ENCODE peak calls at places on chromosomes 11 and 22, in four cellular contexts. J, Z, W and X are unnamed samples.

GRCh38 chr11:118441770-118442169 is 5.5 kb downstream of the KMT2A start:
- DNase-seq in J (no peak), Z (peak), W (peak), X (no peak)

GRCh38 chr22:41799486-41800347 is 762 bp upstream of the CCDC134 start:
- DNase-seq in J (no peak), Z (peak), W (peak), X (no peak)

GRCh38 chr11:65113361-65113756 is 1.7 kb downstream of the TM7SF2 start:
- DNase-seq in J (no peak), Z (no peak), W (peak), X (peak)

GRCh38 chr11:110329441-110329840 is 33.0 kb upstream of the RDX start:
- DNase-seq in J (no peak), Z (no peak), W (no peak), X (no peak)

GRCh38 chr11:60872952-60873524 is 5.7 kb downstream of the ZP1 start:
- DNase-seq in J (no peak), Z (peak), W (peak), X (no peak)

GRCh38 chr11:74680035-74680671 is 51.1 kb downstream of the CHRDL2 start:
- DNase-seq in J (no peak), Z (no peak), W (no peak), X (no peak)

GRCh38 chr11:37595845-37596244 is 997.8 kb upstream of the RAG2 start:
- DNase-seq in J (no peak), Z (no peak), W (no peak), X (peak)

GRCh38 chr11:77654770-77655434 is 17.3 kb upstream of the CLNS1A start:
- DNase-seq in J (no peak), Z (no peak), W (no peak), X (no peak)

GRCh38 chr22:50208939-50209892 is 8.4 kb downstream of the SELENOO start:
- DNase-seq in J (no peak), Z (no peak), W (no peak), X (no peak)

GRCh38 chr11:18706330-18707243 is 8.0 kb downstream of the TMEM86A start:
- DNase-seq in J (no peak), Z (no peak), W (peak), X (no peak)

GRCh38 chr11:69894126-69895047 is 75.2 kb upstream of the FGF3 start:
- DNase-seq in J (no peak), Z (no peak), W (no peak), X (peak)

GRCh38 chr11:127345819-127346459 is 345.4 kb upstream of the KIRREL3 start:
- DNase-seq in J (peak), Z (peak), W (peak), X (peak)

GRCh38 chr22:24926428-24926725 is 20.1 kb downstream of the LHFPL7 start:
- DNase-seq in J (no peak), Z (no peak), W (no peak), X (no peak)

GRCh38 chr11:37861671-37862070 is 1263.6 kb upstream of the RAG2 start:
- DNase-seq in J (no peak), Z (no peak), W (no peak), X (no peak)

GRCh38 chr22:50357756-50358155 is 14.6 kb downstream of the PPP6R2 start:
- DNase-seq in J (no peak), Z (no peak), W (no peak), X (no peak)

GRCh38 chr11:20488352-20488751 is 100.8 kb downstream of the PRMT3 start:
- DNase-seq in J (no peak), Z (no peak), W (no peak), X (no peak)

GRCh38 chr22:34150023-34150422 is 229.7 kb upstream of the LARGE1 start:
- DNase-seq in J (no peak), Z (no peak), W (no peak), X (no peak)

GRCh38 chr11:8389034-8389996 is 125.6 kb upstream of the LMO1 start:
- DNase-seq in J (no peak), Z (peak), W (no peak), X (no peak)

GRCh38 chr11:34458566-34458965 is 19.8 kb downstream of the CAT start:
- DNase-seq in J (no peak), Z (no peak), W (no peak), X (no peak)

GRCh38 chr11:73233704-73234402 is 15.8 kb downstream of the P2RY2 start:
- DNase-seq in J (no peak), Z (no peak), W (no peak), X (no peak)

GRCh38 chr11:46247664-46248063 is 29.8 kb upstream of the CREB3L1 start:
- DNase-seq in J (peak), Z (peak), W (peak), X (peak)

GRCh38 chr22:17785185-17786184 is 11.2 kb upstream of the BID start:
- DNase-seq in J (peak), Z (peak), W (peak), X (peak)

GRCh38 chr11:129613076-129613475 is 202.6 kb upstream of the TMEM45B start:
- DNase-seq in J (no peak), Z (peak), W (no peak), X (no peak)

GRCh38 chr11:76791861-76792260 is 8.7 kb downstream of the TSKU start:
- DNase-seq in J (no peak), Z (no peak), W (peak), X (peak)

GRCh38 chr11:7572001-7572712 is 58.4 kb downstream of the PPFIBP2 start:
- DNase-seq in J (no peak), Z (no peak), W (peak), X (peak)

GRCh38 chr11:101487775-101488174 is 96.0 kb downstream of the TRPC6 start:
- DNase-seq in J (no peak), Z (no peak), W (peak), X (peak)

GRCh38 chr11:19938866-19939265 is 221.4 kb downstream of the DBX1 start:
- DNase-seq in J (no peak), Z (no peak), W (no peak), X (peak)

GRCh38 chr11:103631841-103632240 is 404.6 kb upstream of the DDI1 start:
- DNase-seq in J (no peak), Z (no peak), W (peak), X (peak)

GRCh38 chr22:24768537-24769374 is 5.8 kb downstream of the PIWIL3 start:
- DNase-seq in J (peak), Z (peak), W (peak), X (peak)

GRCh38 chr11:72773291-72773690 is 20.6 kb downstream of the STARD10 start:
- DNase-seq in J (no peak), Z (no peak), W (peak), X (peak)

GRCh38 chr22:46063861-46064235 is 86.5 kb upstream of the PPARA start:
- DNase-seq in J (no peak), Z (no peak), W (peak), X (peak)

GRCh38 chr22:46064966-46065666 is 85.2 kb upstream of the PPARA start:
- DNase-seq in J (no peak), Z (no peak), W (peak), X (peak)

GRCh38 chr22:46065733-46066454 is 84.4 kb upstream of the PPARA start:
- DNase-seq in J (no peak), Z (no peak), W (peak), X (peak)

GRCh38 chr22:46062971-46063631 is 86.1 kb upstream of the WNT7B start:
- DNase-seq in J (no peak), Z (no peak), W (peak), X (no peak)

DNA sequence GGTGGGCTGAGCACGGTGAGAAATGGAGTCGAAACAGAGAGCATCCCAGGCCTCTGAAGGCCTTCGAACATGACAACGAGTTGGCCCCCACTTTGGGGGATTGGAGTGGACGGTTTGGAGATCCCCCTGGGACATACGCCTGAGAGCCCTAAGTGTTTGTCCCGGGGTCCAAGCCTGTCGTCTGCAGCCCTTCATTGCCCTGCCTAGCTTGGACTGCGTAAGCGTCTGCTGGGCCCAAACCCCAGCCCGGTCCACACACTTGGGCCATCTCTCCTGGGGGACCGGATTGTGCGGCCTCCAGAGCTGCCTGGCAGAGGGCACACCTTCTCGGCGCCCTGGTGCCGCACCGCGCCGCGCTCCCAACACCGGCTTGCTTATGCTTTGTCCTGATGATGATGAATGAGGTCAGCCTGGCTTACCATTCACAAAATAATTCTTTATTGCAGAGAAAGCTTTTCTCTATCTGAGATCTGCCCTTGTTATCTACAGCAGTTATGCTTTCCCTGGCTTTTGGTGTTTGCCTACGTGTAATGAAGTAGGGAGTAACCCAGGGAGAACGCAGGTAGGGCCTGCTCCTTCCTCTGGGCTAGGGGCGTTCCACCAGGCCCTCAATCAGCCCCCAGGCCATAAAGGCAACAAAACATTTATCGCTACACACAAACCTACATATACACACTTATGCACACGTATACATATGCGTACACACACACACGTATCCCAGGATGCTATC is 85.9 kb upstream of the PPARA start:
- DNase-seq in J (no peak), Z (no peak), W (peak), X (peak)
- H3K9ac ChIP-seq in J (no peak), Z (no peak), W (peak), X (peak)

GRCh38 chr11:130827697-130828377 is 88.4 kb downstream of the SNX19 start:
- DNase-seq in J (peak), Z (peak), W (peak), X (peak)
- TF ChIP-seq EZH2phosphoT487 in J (no peak), Z (no peak), W (no peak), X (no peak)

DNA sequence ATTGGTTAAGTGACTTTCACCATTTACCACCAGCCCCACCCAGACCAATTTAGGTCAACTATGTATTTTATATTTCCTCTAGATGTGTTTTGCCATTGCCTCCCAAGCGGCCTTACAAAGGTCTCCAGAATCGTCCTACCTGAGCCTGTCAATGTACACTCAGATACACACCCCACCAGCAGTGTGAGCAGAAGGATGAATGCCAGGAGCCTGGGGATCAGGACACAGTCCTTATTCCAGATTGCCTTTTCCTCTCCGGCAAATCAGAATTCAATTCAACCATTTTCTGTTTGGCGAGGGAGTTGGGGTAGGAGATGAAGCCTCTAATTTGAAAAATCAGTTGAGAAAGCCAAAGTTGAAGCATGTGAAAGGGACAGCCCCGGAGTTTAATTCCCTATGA is 35.4 kb upstream of the CRTAM start:
- DNase-seq in J (no peak), Z (no peak), W (peak), X (no peak)
- H3K9ac ChIP-seq in J (no peak), Z (no peak), W (peak), X (peak)

DNA sequence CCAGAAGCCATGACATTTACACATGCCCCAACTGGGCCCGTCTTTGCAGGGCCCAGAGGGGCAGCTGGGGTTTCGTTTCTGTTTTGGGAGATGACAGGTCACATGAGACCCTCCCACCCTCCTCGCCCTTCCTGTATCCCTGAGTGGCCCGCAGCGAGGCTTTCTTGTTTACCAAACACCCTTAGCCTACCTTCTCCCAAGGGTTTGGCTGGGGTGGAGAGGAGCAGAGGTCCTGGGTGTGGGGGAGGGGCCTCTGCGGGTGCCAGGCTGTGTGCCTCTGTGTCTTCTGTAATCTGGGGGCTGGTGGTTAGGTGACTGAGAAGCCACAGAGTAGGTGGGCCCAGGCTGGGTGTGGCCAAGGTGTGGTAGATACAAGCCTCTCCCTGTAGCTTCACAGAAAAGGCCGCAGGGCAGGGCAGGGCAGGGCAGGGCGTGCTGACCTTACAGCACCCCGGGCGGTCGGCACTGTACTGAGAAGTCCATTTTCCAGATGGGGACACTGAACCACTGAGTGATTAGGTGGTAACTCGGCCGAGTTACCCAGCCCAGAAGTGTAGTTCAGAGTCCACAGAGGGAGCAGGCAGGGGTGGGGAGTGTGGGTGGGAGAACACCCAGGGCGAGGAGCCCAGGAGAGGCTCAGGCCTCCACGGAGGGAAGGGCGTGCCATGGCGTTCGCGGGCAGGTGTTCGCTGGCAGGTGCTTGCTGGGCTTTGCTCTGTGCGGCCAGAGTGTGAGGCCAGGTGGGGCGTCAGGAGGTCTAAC is 8.7 kb downstream of the PRR5 start:
- DNase-seq in J (no peak), Z (no peak), W (no peak), X (no peak)
- TF ChIP-seq EZH2phosphoT487 in J (no peak), Z (no peak), W (no peak), X (no peak)

DNA sequence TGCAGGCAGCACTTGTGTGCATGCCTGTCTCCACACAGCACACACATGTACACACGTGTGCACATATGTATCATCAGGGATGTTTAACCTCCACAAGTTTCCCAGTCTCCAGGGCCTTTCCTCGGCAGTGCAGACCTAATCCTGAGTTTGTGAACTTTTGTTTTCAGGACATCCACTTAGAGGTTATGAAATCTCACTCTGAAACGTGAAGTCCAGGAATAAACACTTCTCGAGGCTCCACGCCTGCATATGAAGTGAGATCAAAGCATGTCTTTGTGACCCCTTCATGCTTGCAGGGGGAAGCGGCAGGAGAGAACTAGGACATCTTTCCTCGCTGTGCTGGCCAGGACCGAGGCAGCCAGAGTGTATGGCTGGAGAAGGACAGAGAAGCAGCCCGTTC is 3.1 kb downstream of the SHISAL1 start:
- DNase-seq in J (no peak), Z (no peak), W (peak), X (no peak)
- H3K9ac ChIP-seq in J (no peak), Z (no peak), W (peak), X (peak)

GRCh38 chr22:46990937-46991520 is 228.6 kb downstream of the TBC1D22A start:
- DNase-seq in J (no peak), Z (no peak), W (no peak), X (no peak)
- TF ChIP-seq EZH2phosphoT487 in J (no peak), Z (no peak), W (no peak), X (no peak)

GRCh38 chr11:47400813-47401279 is 7.5 kb upstream of the SLC39A13 start:
- DNase-seq in J (peak), Z (peak), W (peak), X (no peak)
- H3K9ac ChIP-seq in J (no peak), Z (no peak), W (peak), X (no peak)

GRCh38 chr11:92892769-92893168 is 76.7 kb upstream of the MTNR1B start:
- DNase-seq in J (no peak), Z (no peak), W (no peak), X (no peak)

GRCh38 chr11:92893276-92893675 is 76.2 kb upstream of the MTNR1B start:
- DNase-seq in J (peak), Z (no peak), W (peak), X (no peak)

GRCh38 chr11:92894197-92894596 is 75.3 kb upstream of the MTNR1B start:
- DNase-seq in J (peak), Z (no peak), W (peak), X (no peak)

DNA sequence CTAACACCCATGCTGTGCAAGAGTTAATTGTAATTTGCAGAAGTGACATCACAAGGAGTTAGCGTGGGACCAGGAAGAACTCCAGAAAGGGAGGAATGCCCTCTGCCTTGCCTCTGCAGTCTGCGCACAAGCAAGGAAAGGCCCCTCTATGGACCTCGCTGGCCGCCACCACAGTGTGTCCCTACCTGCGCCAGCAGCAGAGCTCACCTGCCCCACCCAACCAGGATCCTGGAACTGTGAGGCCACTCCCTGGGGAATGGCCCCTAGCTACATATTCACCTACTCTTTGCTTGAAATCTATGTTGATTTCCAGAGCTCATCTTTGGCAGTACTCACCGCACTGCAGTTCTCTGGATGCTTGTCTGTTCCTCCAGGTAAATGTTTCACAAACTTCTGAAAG is 72.0 kb upstream of the MTNR1B start:
- DNase-seq in J (no peak), Z (no peak), W (no peak), X (no peak)
- TF ChIP-seq EZH2phosphoT487 in J (no peak), Z (no peak), W (no peak), X (no peak)

DNA sequence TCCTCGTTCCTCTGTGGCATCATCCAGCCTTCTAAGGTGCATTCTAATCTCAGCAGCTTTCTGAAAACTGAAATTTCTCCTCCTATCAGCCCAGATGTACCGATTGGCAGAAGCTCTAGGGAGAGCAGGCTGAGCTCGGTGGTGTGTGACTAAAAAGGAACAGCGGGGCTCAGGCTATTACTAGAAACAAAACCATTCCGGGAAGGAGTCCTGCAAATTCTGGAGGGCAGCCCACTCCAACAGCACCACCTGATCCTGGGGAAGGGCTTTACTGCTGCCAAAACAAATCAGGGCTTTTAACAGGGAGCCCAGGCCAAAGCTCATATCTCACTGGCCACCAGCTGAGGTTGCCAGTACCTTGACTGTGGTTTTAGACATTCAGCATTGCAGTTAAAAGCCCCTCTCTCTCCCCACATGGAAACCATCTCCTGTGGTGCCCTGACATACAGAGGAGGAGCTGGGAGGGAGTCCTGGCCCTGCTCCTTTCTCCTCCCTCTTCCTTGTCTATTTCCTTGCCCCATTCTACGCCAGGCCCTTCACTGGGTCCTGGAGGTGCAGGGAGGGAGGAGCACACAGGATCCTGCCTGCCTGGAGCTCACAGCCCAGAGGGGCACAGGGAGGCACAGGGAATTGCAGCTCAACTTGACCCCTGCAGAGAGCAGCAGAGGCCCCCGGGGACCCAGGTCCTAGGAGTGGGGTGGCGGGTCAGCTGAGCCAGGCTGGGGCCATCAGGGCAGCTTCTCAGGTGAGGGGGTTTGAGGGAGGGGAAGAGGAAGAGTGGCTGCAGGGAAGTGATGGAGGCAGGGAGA is 889 bp downstream of the PLAAT4 start:
- DNase-seq in J (peak), Z (no peak), W (peak), X (no peak)
- H3K9ac ChIP-seq in J (peak), Z (no peak), W (peak), X (no peak)